ENCODE peak calls at places on chromosomes 5 and 9, in seven cellular contexts. B is NCI-H1092; Z is activated T-helper 1 cell treated with anti-CD3 and anti-CD28 coated beads, Interleukin-12 subunit alpha, Interleukin-12 subunit beta, Interleukin-2, Interleukin-4 antibody, amounts not matched to agents 30 ng/mL and 10 ng/mL and 1 ng/mL, durations not matched to agents 14 hours and 24 hours and 36 hours; K is left ventricle myocardium inferior; X is Peyer's patch; G is RPMI7951; R is pancreas. P is an unnamed sample.

GRCh38 chr5:150398432-150399157 is 14.1 kb downstream of the CD74 start:
- DNase-seq in Z (no peak), G (no peak), X (peak), K (no peak), R (no peak), B (no peak), P (no peak)

GRCh38 chr5:125914471-125914870 is 508.7 kb upstream of the GRAMD2B start:
- DNase-seq in G (peak), K (no peak), X (no peak), Z (no peak), B (no peak), R (no peak), P (no peak)

GRCh38 chr5:172455087-172455381 is 709 bp upstream of the SH3PXD2B start:
- DNase-seq in K (no peak), R (peak), B (no peak), Z (no peak), G (no peak), X (no peak), P (no peak)

GRCh38 chr9:121466142-121466541 is 33.5 kb downstream of the GGTA1 start:
- DNase-seq in K (no peak), X (no peak), G (no peak), R (no peak), Z (no peak), B (no peak), P (no peak)

GRCh38 chr5:158679221-158679641 is 420.5 kb downstream of the EBF1 start:
- DNase-seq in X (no peak), K (no peak), R (no peak), G (no peak), Z (no peak), B (no peak), P (no peak)

GRCh38 chr9:88092699-88093359 is 45.4 kb downstream of the SPATA31C2 start:
- DNase-seq in G (peak), X (no peak), K (peak), R (no peak), B (no peak), Z (no peak), P (no peak)

GRCh38 chr9:7756088-7756487 is 43.5 kb downstream of the DMAC1 start:
- DNase-seq in B (no peak), R (no peak), X (no peak), G (peak), Z (peak), K (no peak), P (no peak)

GRCh38 chr5:6282360-6282759 is 96.0 kb downstream of the MED10 start:
- DNase-seq in B (no peak), X (no peak), K (no peak), R (no peak), Z (no peak), G (no peak), P (no peak)

GRCh38 chr5:14487896-14488570 is 93.6 kb upstream of the OTULINL start:
- DNase-seq in K (no peak), Z (no peak), R (no peak), G (no peak), X (no peak), B (no peak), P (no peak)

GRCh38 chr5:58922392-58923171 is 339.7 kb downstream of the RAB3C start:
- DNase-seq in G (no peak), K (peak), Z (no peak), R (peak), X (no peak), B (no peak), P (no peak)

GRCh38 chr5:94027145-94027544 is 285.7 kb upstream of the POU5F2 start:
- DNase-seq in X (no peak), G (no peak), R (no peak), K (no peak), B (no peak), Z (no peak), P (no peak)

GRCh38 chr9:76176176-76176575 is 218.1 kb downstream of the RFK start:
- DNase-seq in R (no peak), G (no peak), Z (no peak), K (no peak), X (no peak), B (no peak), P (no peak)

GRCh38 chr9:37005517-37006140 is 28.4 kb downstream of the PAX5 start:
- DNase-seq in B (no peak), Z (no peak), R (no peak), X (no peak), G (no peak), K (no peak), P (no peak)

P was measured in esophagus muscularis mucosa.